ENCODE peak calls at places on chromosomes 3 and 15, in seven cellular contexts. One of them, this sample, is unnamed.
A peak's percentile ranks its signal among the peaks of the same experiment; 100 is the strongest.

GRCh38 chr15:99275525-99276128 is 24.3 kb downstream of the LRRC28 start:
- DNase-seq in GM23338: peak; percentile 19
- DNase-seq in neural progenitor cell: no peak
- DNase-seq in MM.1S: no peak
- DNase-seq in OCI-LY7: no peak
- DNase-seq in hepatocyte: no peak
- DNase-seq in GM23248: no peak
- DNase-seq in this sample: no peak

GRCh38 chr3:27888562-27888961 is 166.4 kb upstream of the EOMES start:
- DNase-seq in GM23248: peak; percentile 3
- DNase-seq in OCI-LY7: no peak
- DNase-seq in MM.1S: no peak
- DNase-seq in GM23338: peak; percentile 17
- DNase-seq in hepatocyte: no peak
- DNase-seq in neural progenitor cell: peak; percentile 15
- DNase-seq in this sample: no peak

GRCh38 chr3:150132101-150132749 is 161.5 kb upstream of the PFN2 start:
- DNase-seq in hepatocyte: no peak
- DNase-seq in OCI-LY7: no peak
- DNase-seq in GM23338: no peak
- DNase-seq in GM23248: no peak
- DNase-seq in neural progenitor cell: no peak
- DNase-seq in MM.1S: no peak
- DNase-seq in this sample: peak; percentile 16

GRCh38 chr15:38378162-38378560 is 75.8 kb upstream of the FAM98B start:
- DNase-seq in GM23338: no peak
- DNase-seq in neural progenitor cell: no peak
- DNase-seq in OCI-LY7: no peak
- DNase-seq in hepatocyte: no peak
- DNase-seq in GM23248: peak; percentile 8
- DNase-seq in MM.1S: no peak
- DNase-seq in this sample: no peak

GRCh38 chr3:61978460-61979419 is 394.6 kb downstream of the FEZF2 start:
- DNase-seq in hepatocyte: no peak
- DNase-seq in neural progenitor cell: no peak
- DNase-seq in MM.1S: no peak
- DNase-seq in OCI-LY7: no peak
- DNase-seq in GM23248: no peak
- DNase-seq in GM23338: no peak
- DNase-seq in this sample: no peak

GRCh38 chr3:53941945-53942344 is 50.3 kb upstream of the SELENOK start:
- DNase-seq in OCI-LY7: no peak
- DNase-seq in GM23248: no peak
- DNase-seq in neural progenitor cell: peak; percentile 9
- DNase-seq in GM23338: peak; percentile 40
- DNase-seq in hepatocyte: no peak
- DNase-seq in MM.1S: no peak
- DNase-seq in this sample: no peak

GRCh38 chr3:81816473-81817260 is 55.2 kb upstream of the GBE1 start:
- DNase-seq in GM23248: peak; percentile 34
- DNase-seq in OCI-LY7: no peak
- DNase-seq in neural progenitor cell: peak; percentile 86
- DNase-seq in MM.1S: no peak
- DNase-seq in hepatocyte: peak; percentile 14
- DNase-seq in GM23338: no peak
- DNase-seq in this sample: no peak

GRCh38 chr15:62568004-62568403 is 402.9 kb upstream of the C2CD4B start:
- DNase-seq in MM.1S: no peak
- DNase-seq in neural progenitor cell: no peak
- DNase-seq in GM23338: no peak
- DNase-seq in OCI-LY7: no peak
- DNase-seq in hepatocyte: no peak
- DNase-seq in GM23248: no peak
- DNase-seq in this sample: no peak

GRCh38 chr3:128714887-128715496 is 11.0 kb upstream of the RAB7A start:
- DNase-seq in OCI-LY7: peak; percentile 39
- DNase-seq in GM23338: no peak
- DNase-seq in neural progenitor cell: no peak
- DNase-seq in hepatocyte: no peak
- DNase-seq in GM23248: no peak
- DNase-seq in MM.1S: no peak
- DNase-seq in this sample: no peak

GRCh38 chr15:81507831-81508230 is 133.8 kb upstream of the TMC3 start:
- DNase-seq in MM.1S: no peak
- DNase-seq in GM23248: no peak
- DNase-seq in GM23338: no peak
- DNase-seq in hepatocyte: no peak
- DNase-seq in OCI-LY7: no peak
- DNase-seq in neural progenitor cell: no peak
- DNase-seq in this sample: peak; percentile 19

GRCh38 chr3:196757876-196758739 is 18.5 kb downstream of the PAK2 start:
- DNase-seq in OCI-LY7: no peak
- DNase-seq in MM.1S: no peak
- DNase-seq in neural progenitor cell: no peak
- DNase-seq in GM23248: peak; percentile 69
- DNase-seq in GM23338: no peak
- DNase-seq in hepatocyte: peak; percentile 25
- DNase-seq in this sample: peak; percentile 50

GRCh38 chr3:123395235-123395634 is 53.7 kb downstream of the ADCY5 start:
- DNase-seq in GM23338: no peak
- DNase-seq in neural progenitor cell: no peak
- DNase-seq in GM23248: no peak
- DNase-seq in OCI-LY7: no peak
- DNase-seq in hepatocyte: no peak
- DNase-seq in MM.1S: no peak
- DNase-seq in this sample: no peak

GRCh38 chr3:178297204-178297603 is 239.0 kb upstream of the KCNMB2 start:
- DNase-seq in GM23338: no peak
- DNase-seq in MM.1S: no peak
- DNase-seq in GM23248: peak; percentile 63
- DNase-seq in hepatocyte: no peak
- DNase-seq in neural progenitor cell: no peak
- DNase-seq in OCI-LY7: no peak
- DNase-seq in this sample: no peak

GRCh38 chr3:78140866-78141658 is 1101.2 kb downstream of the ROBO2 start:
- DNase-seq in neural progenitor cell: no peak
- DNase-seq in GM23338: no peak
- DNase-seq in OCI-LY7: no peak
- DNase-seq in MM.1S: no peak
- DNase-seq in hepatocyte: no peak
- DNase-seq in GM23248: peak; percentile 16
- DNase-seq in this sample: peak; percentile 91

GRCh38 chr3:126927846-126928245 is 55.1 kb upstream of the PLXNA1 start:
- DNase-seq in hepatocyte: no peak
- DNase-seq in MM.1S: no peak
- DNase-seq in neural progenitor cell: no peak
- DNase-seq in OCI-LY7: no peak
- DNase-seq in GM23338: no peak
- DNase-seq in GM23248: no peak
- DNase-seq in this sample: peak; percentile 25

GRCh38 chr15:73265536-73266153 is 103.1 kb downstream of the HCN4 start:
- DNase-seq in neural progenitor cell: peak; percentile 76
- DNase-seq in MM.1S: peak; percentile 68
- DNase-seq in OCI-LY7: peak; percentile 46
- DNase-seq in GM23338: peak; percentile 87
- DNase-seq in GM23248: peak; percentile 62
- DNase-seq in hepatocyte: peak; percentile 64
- DNase-seq in this sample: peak; percentile 56

GRCh38 chr3:128348805-128349531 is 117.7 kb downstream of the DNAJB8 start:
- DNase-seq in hepatocyte: no peak
- DNase-seq in OCI-LY7: peak; percentile 54
- DNase-seq in GM23338: peak; percentile 49
- DNase-seq in MM.1S: no peak
- DNase-seq in neural progenitor cell: peak; percentile 27
- DNase-seq in GM23248: peak; percentile 19
- DNase-seq in this sample: peak; percentile 14

GRCh38 chr3:108130705-108131104 is 39.9 kb upstream of the CD47 start:
- DNase-seq in neural progenitor cell: no peak
- DNase-seq in OCI-LY7: no peak
- DNase-seq in MM.1S: no peak
- DNase-seq in GM23338: no peak
- DNase-seq in hepatocyte: no peak
- DNase-seq in GM23248: peak; percentile 77
- DNase-seq in this sample: no peak

GRCh38 chr15:85421116-85421925 is 40.9 kb downstream of the AKAP13 start:
- DNase-seq in GM23248: peak; percentile 35
- DNase-seq in GM23338: no peak
- DNase-seq in MM.1S: no peak
- DNase-seq in OCI-LY7: no peak
- DNase-seq in neural progenitor cell: no peak
- DNase-seq in hepatocyte: no peak
- DNase-seq in this sample: no peak

GRCh38 chr3:190070623-190071347 is 49.9 kb downstream of the P3H2 start:
- DNase-seq in hepatocyte: no peak
- DNase-seq in OCI-LY7: no peak
- DNase-seq in GM23338: no peak
- DNase-seq in MM.1S: no peak
- DNase-seq in neural progenitor cell: no peak
- DNase-seq in GM23248: no peak
- DNase-seq in this sample: peak; percentile 51

GRCh38 chr3:173138031-173138430 is 3.0 kb downstream of the SPATA16 start:
- DNase-seq in hepatocyte: no peak
- DNase-seq in GM23338: no peak
- DNase-seq in MM.1S: no peak
- DNase-seq in OCI-LY7: no peak
- DNase-seq in GM23248: no peak
- DNase-seq in neural progenitor cell: peak; percentile 70
- DNase-seq in this sample: no peak

GRCh38 chr3:178405456-178405970 is 130.7 kb upstream of the KCNMB2 start:
- DNase-seq in GM23248: peak; percentile 28
- DNase-seq in hepatocyte: no peak
- DNase-seq in MM.1S: no peak
- DNase-seq in neural progenitor cell: no peak
- DNase-seq in GM23338: no peak
- DNase-seq in OCI-LY7: no peak
- DNase-seq in this sample: no peak

GRCh38 chr15:92611995-92612745 is 43.4 kb downstream of the FAM174B start:
- DNase-seq in GM23338: no peak
- DNase-seq in MM.1S: no peak
- DNase-seq in GM23248: no peak
- DNase-seq in neural progenitor cell: no peak
- DNase-seq in hepatocyte: no peak
- DNase-seq in OCI-LY7: peak; percentile 2
- DNase-seq in this sample: no peak

GRCh38 chr15:63283126-63283525 is 5.7 kb downstream of the APH1B start:
- DNase-seq in OCI-LY7: no peak
- DNase-seq in GM23248: no peak
- DNase-seq in MM.1S: no peak
- DNase-seq in hepatocyte: no peak
- DNase-seq in GM23338: no peak
- DNase-seq in neural progenitor cell: no peak
- DNase-seq in this sample: no peak

GRCh38 chr3:183308746-183309145 is 55.7 kb downstream of the B3GNT5 start:
- DNase-seq in hepatocyte: no peak
- DNase-seq in GM23338: no peak
- DNase-seq in GM23248: no peak
- DNase-seq in OCI-LY7: no peak
- DNase-seq in MM.1S: no peak
- DNase-seq in neural progenitor cell: no peak
- DNase-seq in this sample: no peak

GRCh38 chr3:114223146-114223545 is 14.2 kb downstream of the ZNF80 start:
- DNase-seq in MM.1S: peak; percentile 79
- DNase-seq in GM23338: no peak
- DNase-seq in hepatocyte: no peak
- DNase-seq in neural progenitor cell: no peak
- DNase-seq in OCI-LY7: peak; percentile 35
- DNase-seq in GM23248: peak; percentile 22
- DNase-seq in this sample: no peak

GRCh38 chr3:155884292-155884691 is 13.8 kb downstream of the GMPS start:
- DNase-seq in neural progenitor cell: no peak
- DNase-seq in GM23248: no peak
- DNase-seq in MM.1S: no peak
- DNase-seq in GM23338: no peak
- DNase-seq in hepatocyte: no peak
- DNase-seq in OCI-LY7: no peak
- DNase-seq in this sample: peak; percentile 9
- TF ChIP-seq EZH2phosphoT487 in neural progenitor cell: no peak
- TF ChIP-seq EZH2phosphoT487 in GM23248: no peak
- TF ChIP-seq EZH2phosphoT487 in MM.1S: no peak
- TF ChIP-seq EZH2phosphoT487 in GM23338: no peak
- TF ChIP-seq EZH2phosphoT487 in hepatocyte: no peak
- TF ChIP-seq EZH2phosphoT487 in OCI-LY7: no peak
- TF ChIP-seq EZH2phosphoT487 in this sample: no peak

GRCh38 chr15:40054746-40055575 is 16.0 kb upstream of the SRP14 start:
- DNase-seq in OCI-LY7: peak; percentile 86
- DNase-seq in hepatocyte: no peak
- DNase-seq in MM.1S: peak; percentile 92
- DNase-seq in GM23338: no peak
- DNase-seq in neural progenitor cell: peak; percentile 73
- DNase-seq in GM23248: peak; percentile 31
- DNase-seq in this sample: peak; percentile 67
- TF ChIP-seq EZH2phosphoT487 in OCI-LY7: no peak
- TF ChIP-seq EZH2phosphoT487 in hepatocyte: no peak
- TF ChIP-seq EZH2phosphoT487 in MM.1S: no peak
- TF ChIP-seq EZH2phosphoT487 in GM23338: no peak
- TF ChIP-seq EZH2phosphoT487 in neural progenitor cell: no peak
- TF ChIP-seq EZH2phosphoT487 in GM23248: no peak
- TF ChIP-seq EZH2phosphoT487 in this sample: no peak

GRCh38 chr3:122079524-122079923 is 24.4 kb downstream of the CD86 start:
- DNase-seq in hepatocyte: no peak
- DNase-seq in GM23248: no peak
- DNase-seq in MM.1S: no peak
- DNase-seq in GM23338: no peak
- DNase-seq in neural progenitor cell: no peak
- DNase-seq in OCI-LY7: no peak
- DNase-seq in this sample: no peak
- TF ChIP-seq EZH2phosphoT487 in hepatocyte: no peak
- TF ChIP-seq EZH2phosphoT487 in GM23248: no peak
- TF ChIP-seq EZH2phosphoT487 in MM.1S: no peak
- TF ChIP-seq EZH2phosphoT487 in GM23338: no peak
- TF ChIP-seq EZH2phosphoT487 in neural progenitor cell: no peak
- TF ChIP-seq EZH2phosphoT487 in OCI-LY7: no peak
- TF ChIP-seq EZH2phosphoT487 in this sample: no peak

GRCh38 chr15:76391309-76391708 is 54.7 kb downstream of the ISL2 start:
- DNase-seq in hepatocyte: no peak
- DNase-seq in MM.1S: no peak
- DNase-seq in OCI-LY7: no peak
- DNase-seq in neural progenitor cell: no peak
- DNase-seq in GM23248: no peak
- DNase-seq in GM23338: no peak
- DNase-seq in this sample: peak; percentile 63

GRCh38 chr15:76390571-76390970 is 54.0 kb downstream of the ISL2 start:
- DNase-seq in MM.1S: no peak
- DNase-seq in GM23248: no peak
- DNase-seq in hepatocyte: no peak
- DNase-seq in GM23338: no peak
- DNase-seq in OCI-LY7: no peak
- DNase-seq in neural progenitor cell: no peak
- DNase-seq in this sample: peak; percentile 52

GRCh38 chr15:76386926-76387325 is 50.4 kb downstream of the ISL2 start:
- DNase-seq in MM.1S: no peak
- DNase-seq in OCI-LY7: no peak
- DNase-seq in neural progenitor cell: no peak
- DNase-seq in hepatocyte: no peak
- DNase-seq in GM23338: no peak
- DNase-seq in GM23248: peak; percentile 31
- DNase-seq in this sample: no peak

GRCh38 chr15:76393614-76394013 is 57.0 kb downstream of the ISL2 start:
- DNase-seq in GM23338: no peak
- DNase-seq in GM23248: no peak
- DNase-seq in neural progenitor cell: no peak
- DNase-seq in OCI-LY7: no peak
- DNase-seq in MM.1S: no peak
- DNase-seq in hepatocyte: no peak
- DNase-seq in this sample: peak; percentile 25

GRCh38 chr15:76391847-76392246 is 55.3 kb downstream of the ISL2 start:
- DNase-seq in neural progenitor cell: no peak
- DNase-seq in hepatocyte: no peak
- DNase-seq in GM23248: peak; percentile 3
- DNase-seq in OCI-LY7: no peak
- DNase-seq in MM.1S: no peak
- DNase-seq in GM23338: no peak
- DNase-seq in this sample: peak; percentile 47
- TF ChIP-seq EZH2phosphoT487 in neural progenitor cell: no peak
- TF ChIP-seq EZH2phosphoT487 in hepatocyte: no peak
- TF ChIP-seq EZH2phosphoT487 in GM23248: no peak
- TF ChIP-seq EZH2phosphoT487 in OCI-LY7: no peak
- TF ChIP-seq EZH2phosphoT487 in MM.1S: no peak
- TF ChIP-seq EZH2phosphoT487 in GM23338: no peak
- TF ChIP-seq EZH2phosphoT487 in this sample: no peak